ENCODE peak calls at places on chromosomes 12 and 14, in four cellular contexts. U, V, S and O are unnamed samples.

GRCh38 chr12:120249875-120250795 is 15.4 kb downstream of the PXN start:
- ATAC-seq in U (no peak), V (peak; percentile 78), S (peak; percentile 49), O (peak; percentile 85)

GRCh38 chr12:10673660-10674384 is at the start of gene STYK1:
- ATAC-seq in U (peak; percentile 92), V (peak; percentile 54), S (peak; percentile 76), O (peak; percentile 63)

GRCh38 chr12:53313996-53314395 is 7.4 kb downstream of the AAAS start:
- ATAC-seq in U (no peak), V (no peak), S (no peak), O (no peak)

GRCh38 chr12:45745861-45746277 is 16.4 kb downstream of the ARID2 start:
- ATAC-seq in U (peak; percentile 59), V (peak; percentile 53), S (peak; percentile 66), O (no peak)

GRCh38 chr12:21941522-21942376 is 523 bp upstream of the ABCC9 start:
- ATAC-seq in U (no peak), V (peak; percentile 86), S (peak; percentile 78), O (peak; percentile 79)

GRCh38 chr14:62616668-62617067 is 428.6 kb downstream of the KCNH5 start:
- ATAC-seq in U (no peak), V (no peak), S (no peak), O (no peak)

GRCh38 chr12:32671930-32672785 is 6.9 kb upstream of the DNM1L start:
- ATAC-seq in U (peak; percentile 88), V (peak; percentile 91), S (peak; percentile 86), O (peak; percentile 81)

GRCh38 chr14:34093878-34094277 is 143.0 kb upstream of the EGLN3 start:
- ATAC-seq in U (no peak), V (no peak), S (no peak), O (no peak)

GRCh38 chr14:69616408-69616773 is 5.0 kb downstream of the SUSD6 start:
- ATAC-seq in U (no peak), V (no peak), S (no peak), O (no peak)

GRCh38 chr12:6310771-6311610 is 509 bp downstream of the PLEKHG6 start:
- ATAC-seq in U (peak; percentile 39), V (no peak), S (no peak), O (no peak)

GRCh38 chr12:110149104-110149660 is 25.0 kb downstream of the IFT81 start:
- ATAC-seq in U (no peak), V (no peak), S (no peak), O (no peak)

GRCh38 chr14:94380225-94381148 is 7.9 kb downstream of the SERPINA1 start:
- ATAC-seq in U (no peak), V (no peak), S (no peak), O (no peak)

GRCh38 chr14:77761205-77761931 is 412 bp upstream of the SNW1 start:
- ATAC-seq in U (peak; percentile 64), V (peak; percentile 65), S (peak; percentile 79), O (peak; percentile 76)
- H3K4me3 ChIP-seq in U (peak overlapping the region; percentile 70), V (peak overlapping the region; percentile 91), S (peak overlapping the region; percentile 83), O (peak overlapping the region; percentile 82)

DNA sequence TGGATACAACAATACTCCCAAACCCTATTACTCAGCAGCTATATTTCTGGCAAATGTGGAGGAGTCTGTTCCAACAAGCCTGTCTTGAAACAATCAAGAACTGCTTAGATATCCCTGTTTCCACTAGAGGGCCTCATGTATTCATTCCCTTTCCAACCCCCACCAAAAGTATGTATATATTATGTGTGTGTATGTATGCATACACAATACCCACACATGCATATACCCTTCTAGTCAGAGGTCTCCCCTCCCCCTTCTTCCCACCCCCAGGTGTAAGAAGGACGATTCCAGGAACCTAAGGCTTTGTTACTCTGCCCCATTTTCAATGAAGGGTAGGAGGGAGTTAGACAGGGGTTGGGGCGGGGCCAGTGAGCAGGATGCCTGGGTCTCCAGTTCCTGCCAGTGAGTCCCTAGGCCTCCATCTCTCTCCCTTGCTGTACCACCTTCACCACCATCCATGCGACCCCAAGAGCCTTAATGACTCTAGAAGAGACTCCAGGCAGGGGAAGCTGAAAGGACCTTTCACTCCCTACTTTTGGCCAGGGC is at the start of gene DGKA:
- ATAC-seq in U (peak; percentile 46), V (peak; percentile 10), S (peak; percentile 23), O (no peak)
- TF ChIP-seq POLR2A in U (no peak), V (no peak), S (no peak), O (no peak)

GRCh38 chr12:64169999-64170398 is 52.1 kb downstream of the KICS2 start:
- ATAC-seq in U (no peak), V (no peak), S (no peak), O (no peak)
- TF ChIP-seq CTCF in U (no peak), V (no peak), S (no peak), O (no peak)

DNA sequence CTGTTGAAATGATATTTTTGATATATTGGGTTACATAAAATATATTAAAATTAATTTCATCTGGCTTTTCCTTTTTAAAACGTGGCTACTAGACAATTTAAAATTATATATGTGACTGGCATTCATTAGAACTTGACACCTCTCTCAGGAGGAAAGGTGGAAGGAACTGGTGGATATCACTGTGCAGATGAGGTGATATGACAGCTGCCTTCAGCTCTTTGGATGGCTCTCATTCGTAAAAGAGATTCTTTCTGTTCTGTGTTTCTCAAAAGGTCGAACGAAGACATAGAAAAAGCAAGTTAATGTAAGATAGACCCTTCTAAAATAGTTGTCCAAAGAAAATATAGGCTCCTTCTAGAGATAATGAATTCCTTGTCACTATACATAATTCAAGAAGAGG is 36.6 kb downstream of the CRADD start:
- ATAC-seq in U (no peak), V (no peak), S (no peak), O (no peak)
- H3K4me3 ChIP-seq in U (no peak overlapping the region), V (no peak overlapping the region), S (no peak overlapping the region), O (no peak overlapping the region)

DNA sequence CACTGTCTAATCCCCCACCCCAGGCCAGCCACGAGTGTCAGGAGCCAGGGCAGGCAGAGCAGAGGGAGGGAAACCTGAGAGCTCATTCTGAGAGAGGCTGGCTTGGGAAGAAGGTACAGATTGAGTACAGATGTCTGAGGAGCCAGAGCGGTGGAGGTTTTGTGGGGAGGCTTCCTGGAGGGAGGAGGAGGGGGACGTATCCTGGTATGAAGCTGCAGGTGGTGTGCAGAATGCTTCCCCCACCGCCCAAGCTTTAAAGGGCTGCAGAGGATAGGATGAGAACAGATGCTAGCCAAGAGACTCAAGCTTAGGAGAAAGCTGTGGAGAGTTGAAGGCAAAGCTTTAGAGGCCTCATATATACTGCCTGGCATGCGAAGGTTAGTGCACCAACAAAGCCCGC is 3.2 kb upstream of the TAMALIN start:
- ATAC-seq in U (peak; percentile 15), V (no peak), S (no peak), O (no peak)
- TF ChIP-seq POLR2A in U (no peak), V (no peak), S (no peak), O (no peak)

DNA sequence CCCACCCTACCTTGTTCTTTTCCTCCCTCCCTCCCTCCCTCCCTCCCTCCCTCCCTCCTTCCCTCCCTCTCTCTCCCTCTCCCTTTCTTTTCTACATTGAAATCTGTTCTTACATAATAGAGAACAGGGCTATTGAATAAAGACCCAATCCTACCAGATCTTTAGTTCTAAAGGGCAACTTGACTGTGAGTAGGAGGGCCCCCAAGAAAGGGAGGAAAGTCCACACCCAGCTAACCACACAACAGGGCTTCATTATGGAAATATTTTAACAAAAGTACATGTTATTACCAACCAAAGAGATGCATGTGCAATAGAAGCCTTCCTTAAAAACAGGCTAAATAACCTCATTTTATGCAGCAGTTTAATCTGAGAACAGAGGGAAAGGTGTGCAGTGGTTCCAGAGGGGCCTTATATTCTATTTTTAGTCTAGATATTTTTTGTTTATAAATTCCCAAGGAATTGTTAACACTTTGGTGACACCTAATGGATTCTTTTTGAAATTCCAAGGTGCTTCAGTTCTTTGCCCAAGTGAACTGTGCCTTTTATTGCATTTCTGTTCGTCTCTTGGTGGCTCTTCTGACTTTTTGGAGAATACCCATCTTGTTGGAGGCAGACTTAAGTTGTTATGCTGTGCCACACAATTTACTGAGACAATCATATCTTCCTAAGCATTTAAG is 63.0 kb downstream of the GNS start:
- ATAC-seq in U (peak; percentile 25), V (no peak), S (no peak), O (no peak)
- TF ChIP-seq CTCF in U (peak; percentile 52), V (peak; percentile 61), S (no peak), O (peak; percentile 61)

GRCh38 chr14:50790568-50790967 is 40.4 kb downstream of the NIN start:
- ATAC-seq in U (no peak), V (peak; percentile 26), S (no peak), O (no peak)
- H3K4me3 ChIP-seq in U (no peak overlapping the region), V (peak overlapping the region; percentile 38), S (no peak overlapping the region), O (no peak overlapping the region)

DNA sequence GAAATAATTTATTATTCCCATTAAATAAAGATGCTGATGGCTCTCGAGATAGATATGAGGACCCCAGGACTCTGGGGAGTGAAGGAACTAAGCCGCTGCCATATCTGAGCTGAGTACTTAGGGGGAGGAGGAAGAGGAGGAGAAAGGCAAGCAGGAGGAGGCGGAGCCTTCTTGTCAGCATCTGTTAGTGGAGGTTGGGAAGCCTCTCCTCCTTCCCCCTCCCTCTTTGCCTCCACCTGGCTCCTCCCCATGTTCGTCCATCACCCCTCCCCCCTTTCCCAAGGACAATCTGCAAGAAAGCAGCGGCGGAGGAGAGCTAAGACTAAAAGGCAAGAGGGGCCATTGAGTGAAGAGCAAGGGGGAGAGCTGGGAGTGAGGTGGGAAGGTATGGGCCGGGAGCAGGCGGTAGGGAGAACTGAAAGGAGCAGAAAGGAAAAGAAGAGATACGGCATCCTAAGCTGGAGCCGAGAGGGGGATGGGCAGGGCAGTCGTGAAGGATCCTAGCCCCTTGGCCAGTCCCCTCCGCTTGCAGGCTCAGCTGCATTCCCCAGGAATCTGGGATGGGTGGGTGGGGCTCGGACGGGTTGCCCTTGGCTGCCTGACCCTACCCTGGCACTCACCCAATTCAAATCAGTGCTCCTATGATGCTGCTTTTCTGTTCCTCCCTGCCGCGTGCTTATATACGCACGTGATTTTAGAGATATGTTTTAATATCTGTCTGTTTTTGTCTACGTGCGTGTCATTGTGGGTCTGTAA is at the start of gene PFKM:
- ATAC-seq in U (peak; percentile 100), V (peak; percentile 97), S (peak; percentile 99), O (peak; percentile 99)
- TF ChIP-seq POLR2A in U (peak; percentile 69), V (peak; percentile 56), S (no peak), O (no peak)

DNA sequence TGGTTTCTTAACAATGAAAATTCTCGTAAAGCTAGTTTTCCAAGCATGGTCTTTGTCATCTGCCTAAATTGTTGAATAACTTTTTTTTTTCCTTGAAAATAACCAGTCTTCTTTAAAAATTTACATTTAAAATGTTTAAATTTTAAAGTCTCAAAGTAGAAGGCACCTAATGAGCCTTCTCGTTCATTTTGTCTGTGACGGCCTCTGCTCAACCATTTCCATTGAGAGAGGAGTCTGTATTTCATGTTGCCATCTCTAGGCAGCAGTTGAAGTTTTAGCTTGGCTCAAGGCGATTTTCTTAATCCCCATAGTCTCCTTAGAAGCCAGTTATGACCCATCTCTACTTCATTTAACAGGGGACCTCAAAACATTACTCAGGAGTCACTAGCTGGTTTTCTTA is 69.1 kb downstream of the PAPOLA start:
- ATAC-seq in U (no peak), V (no peak), S (no peak), O (no peak)
- TF ChIP-seq CTCF in U (no peak), V (no peak), S (no peak), O (no peak)